ENCODE peak calls at places on chromosome 14, in five cellular contexts. Z is NT2/D1, N is fibroblast of villous mesenchyme, O is left ventricle myocardium inferior, M is psoas muscle. C is an unnamed sample.

GRCh38 chr14:76752744-76753143 is 8.5 kb upstream of the VASH1 start:
- DNase-seq in O (no peak), Z (no peak), N (no peak), M (no peak), C (no peak)

GRCh38 chr14:101709533-101709881 is 52.0 kb upstream of the PPP2R5C start:
- DNase-seq in N (no peak), M (no peak), Z (no peak), O (no peak), C (no peak)

GRCh38 chr14:79825046-79825521 is 386.2 kb downstream of the DIO2 start:
- DNase-seq in Z (no peak), O (no peak), N (peak; percentile 74), M (no peak), C (peak; percentile 6)

GRCh38 chr14:32408018-32408417 is 78.9 kb downstream of the AKAP6 start:
- DNase-seq in N (no peak), Z (no peak), M (no peak), O (peak; percentile 17), C (no peak)

GRCh38 chr14:75427482-75428229 is at the start of gene JDP2:
- DNase-seq in O (peak; percentile 97), N (peak; percentile 86), Z (no peak), M (peak; percentile 98), C (peak; percentile 86)

GRCh38 chr14:72701610-72702009 is 192.3 kb downstream of the DPF3 start:
- DNase-seq in O (peak; percentile 34), M (no peak), N (no peak), Z (no peak), C (peak; percentile 35)

GRCh38 chr14:59394268-59394667 is 70.9 kb downstream of the GPR135 start:
- DNase-seq in M (no peak), O (no peak), N (no peak), Z (no peak), C (no peak)

GRCh38 chr14:78363008-78363407 is 192.8 kb downstream of the NRXN3 start:
- DNase-seq in O (no peak), N (no peak), M (no peak), Z (no peak), C (no peak)

GRCh38 chr14:95316826-95317225 is 2.9 kb downstream of the CLMN start:
- DNase-seq in O (no peak), M (no peak), Z (no peak), N (no peak), C (no peak)

GRCh38 chr14:38065101-38065762 is 142.5 kb upstream of the SSTR1 start:
- DNase-seq in N (no peak), O (no peak), Z (no peak), M (no peak), C (no peak)

GRCh38 chr14:33062881-33063280 is 124.2 kb downstream of the NPAS3 start:
- DNase-seq in N (peak; percentile 37), O (no peak), Z (no peak), M (no peak), C (peak; percentile 9)

GRCh38 chr14:59015482-59015881 is 173.0 kb upstream of the DAAM1 start:
- DNase-seq in O (no peak), M (no peak), N (no peak), Z (no peak), C (no peak)

GRCh38 chr14:99635116-99635515 is 9.8 kb upstream of the HHIPL1 start:
- DNase-seq in N (no peak), M (no peak), Z (no peak), O (no peak), C (no peak)

GRCh38 chr14:65850429-65851145 is 438.1 kb downstream of the FUT8 start:
- DNase-seq in M (no peak), Z (no peak), N (no peak), O (no peak), C (no peak)

GRCh38 chr14:103071544-103072251 is 12.3 kb upstream of the LBHD2 start:
- DNase-seq in Z (no peak), O (no peak), N (no peak), M (no peak), C (no peak)

GRCh38 chr14:60862283-60862682 is 118.6 kb downstream of the TRMT5 start:
- DNase-seq in N (peak; percentile 82), Z (no peak), M (no peak), O (no peak), C (peak; percentile 1)

GRCh38 chr14:21256539-21257394 is 12.5 kb downstream of the HNRNPC start:
- DNase-seq in M (no peak), Z (no peak), O (no peak), N (no peak), C (no peak)

GRCh38 chr14:71418591-71419245 is 511.5 kb downstream of the PCNX1 start:
- DNase-seq in O (no peak), M (no peak), Z (no peak), N (no peak), C (no peak)

GRCh38 chr14:87896393-87897380 is 96.3 kb downstream of the GALC start:
- DNase-seq in N (peak; percentile 50), O (no peak), M (no peak), Z (no peak), C (peak; percentile 54)

GRCh38 chr14:86790408-86791364 is 1202.3 kb downstream of the GALC start:
- DNase-seq in M (no peak), N (no peak), O (no peak), Z (no peak), C (no peak)

GRCh38 chr14:88181072-88181471 is 142.0 kb downstream of the KCNK10 start:
- DNase-seq in N (no peak), Z (no peak), M (no peak), O (no peak), C (no peak)

GRCh38 chr14:97620071-97620470 is 822.9 kb downstream of the VRK1 start:
- DNase-seq in O (no peak), Z (no peak), N (no peak), M (no peak), C (no peak)
- H3K4me3 ChIP-seq in O (no peak overlapping the region), Z (no peak overlapping the region), N (no peak overlapping the region), M (no peak overlapping the region), C (no peak overlapping the region)

GRCh38 chr14:36655963-36656768 is 5.5 kb upstream of the PAX9 start:
- DNase-seq in M (no peak), Z (no peak), N (no peak), O (no peak), C (no peak)

GRCh38 chr14:36655571-36655962 is 6.1 kb upstream of the PAX9 start:
- DNase-seq in Z (no peak), O (no peak), N (no peak), M (no peak), C (no peak)

GRCh38 chr14:36657409-36658090 is 4.1 kb upstream of the PAX9 start:
- DNase-seq in N (no peak), M (no peak), O (no peak), Z (no peak), C (no peak)

GRCh38 chr14:36658091-36659009 is 3.3 kb upstream of the PAX9 start:
- DNase-seq in M (no peak), N (no peak), O (no peak), Z (no peak), C (no peak)

DNA sequence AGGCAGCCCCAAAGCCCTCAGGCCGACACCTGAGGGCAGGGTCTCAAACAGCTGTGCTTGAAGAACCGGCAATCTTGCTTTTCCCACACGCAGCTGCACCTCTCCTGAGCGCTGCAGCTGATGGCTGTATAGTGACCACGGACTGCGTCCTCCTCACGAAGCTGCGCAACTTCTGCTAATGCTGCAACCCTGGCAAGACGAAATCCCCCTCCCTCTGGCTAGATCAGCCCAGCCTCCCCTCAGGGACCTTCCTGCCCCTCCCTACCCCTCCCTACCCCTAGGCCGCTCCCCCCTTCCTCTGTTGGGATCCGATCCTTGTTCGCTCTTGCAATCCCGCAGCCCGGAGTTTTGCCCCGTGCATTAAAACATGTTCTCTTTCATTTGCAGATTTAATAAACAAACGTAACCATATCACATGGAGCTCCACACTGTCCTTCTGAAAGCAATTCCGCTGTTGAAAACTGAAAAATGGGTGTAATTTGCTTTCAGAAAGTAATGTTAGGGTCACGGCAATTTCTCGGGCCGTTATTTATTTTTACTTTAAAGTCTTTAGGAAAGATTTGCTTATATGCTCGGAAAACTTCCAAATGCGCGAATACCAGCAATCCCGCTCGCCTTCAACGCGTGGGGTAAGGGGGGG is 4.8 kb upstream of the PAX9 start:
- DNase-seq in O (no peak), N (no peak), M (peak; percentile 75), Z (no peak), C (no peak)
- H3K4me3 ChIP-seq in O (peak overlapping the region; percentile 34), N (no peak overlapping the region), M (peak overlapping the region; percentile 60), Z (peak overlapping the region; percentile 34), C (peak overlapping the region; percentile 29)

DNA sequence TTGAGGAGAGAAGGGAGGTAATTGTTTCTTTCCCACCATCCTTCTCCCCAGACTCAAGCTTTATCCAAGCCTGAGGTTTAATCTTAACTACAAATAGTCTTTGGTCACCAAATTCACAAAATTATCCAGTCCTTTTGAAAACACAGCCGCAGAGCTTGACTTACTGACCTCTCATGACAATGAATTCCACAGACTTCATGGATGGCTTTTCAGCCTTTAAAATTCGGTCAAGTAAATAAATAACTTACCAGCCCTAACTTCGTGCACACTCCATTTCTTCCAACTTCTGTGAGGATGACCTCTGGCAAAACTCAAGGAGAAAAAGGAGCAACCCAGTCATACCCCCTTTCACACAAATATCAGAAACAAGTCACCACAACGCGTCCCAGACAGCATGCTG is 137.0 kb upstream of the CDKN3 start:
- DNase-seq in N (no peak), Z (no peak), M (no peak), O (no peak), C (no peak)
- H3K4me3 ChIP-seq in N (no peak overlapping the region), Z (no peak overlapping the region), M (no peak overlapping the region), O (no peak overlapping the region), C (no peak overlapping the region)

GRCh38 chr14:85380891-85381290 is 149.1 kb upstream of the FLRT2 start:
- DNase-seq in Z (no peak), O (no peak), N (no peak), M (no peak), C (peak; percentile 23)
- H3K4me3 ChIP-seq in Z (no peak overlapping the region), O (no peak overlapping the region), N (no peak overlapping the region), M (no peak overlapping the region), C (no peak overlapping the region)

DNA sequence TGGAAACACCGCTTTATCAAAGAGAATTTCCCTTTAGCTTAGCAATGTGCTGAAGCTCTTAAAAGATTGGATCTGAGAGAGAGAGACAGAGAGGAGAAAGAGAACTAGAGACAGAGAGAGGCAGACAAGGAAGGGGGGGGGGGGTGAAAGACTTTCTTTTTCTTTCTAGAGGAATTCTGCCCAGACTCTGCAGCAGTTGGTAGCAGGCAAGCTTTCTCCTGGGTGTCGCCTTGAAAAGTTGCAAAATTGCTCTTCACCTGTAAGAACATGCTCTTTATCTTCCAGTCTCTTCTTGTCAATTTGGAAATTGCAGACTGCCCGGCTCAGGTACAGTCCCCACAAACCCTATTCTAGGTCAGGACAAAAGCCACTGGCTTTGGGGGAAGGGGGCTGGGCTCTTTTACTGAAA is 2.9 kb upstream of the OTX2 start:
- DNase-seq in M (no peak), N (no peak), O (no peak), Z (no peak), C (no peak)
- H3K4me3 ChIP-seq in M (no peak overlapping the region), N (no peak overlapping the region), O (no peak overlapping the region), Z (no peak overlapping the region), C (no peak overlapping the region)